ENCODE peak calls at places on chromosome 11, in seven cellular contexts. D is IMR-90, E is GM23248, N is tibial nerve, C is foreskin keratinocyte, S is PC-3, Y is fibroblast of lung. W is an unnamed sample.

GRCh38 chr11:28606930-28607329 is 498.7 kb downstream of the METTL15 start:
- DNase-seq in D (no peak), E (no peak), N (no peak), C (no peak), S (peak), Y (peak), W (no peak)

GRCh38 chr11:2752923-2753322 is 53.1 kb upstream of the KCNQ1OT1 start:
- DNase-seq in D (peak), E (no peak), N (no peak), C (no peak), S (no peak), Y (no peak), W (no peak)

GRCh38 chr11:14422052-14422813 is 63.2 kb upstream of the RRAS2 start:
- DNase-seq in D (peak), E (peak), N (peak), C (peak), S (peak), Y (peak), W (peak)

GRCh38 chr11:34162507-34162848 is 57.0 kb downstream of the NAT10 start:
- DNase-seq in D (no peak), E (no peak), N (no peak), C (no peak), S (no peak), Y (no peak), W (no peak)

GRCh38 chr11:126375726-126376125 is 20.2 kb downstream of the ST3GAL4 start:
- DNase-seq in D (peak), E (no peak), N (no peak), C (no peak), S (peak), Y (peak), W (no peak)

GRCh38 chr11:105719073-105719846 is 109.4 kb downstream of the GRIA4 start:
- DNase-seq in D (peak), E (no peak), N (no peak), C (no peak), S (peak), Y (peak), W (peak)

GRCh38 chr11:34075178-34075820 is 23.8 kb downstream of the CAPRIN1 start:
- DNase-seq in D (peak), E (peak), N (no peak), C (peak), S (peak), Y (peak), W (no peak)

GRCh38 chr11:108498046-108498815 is at the start of gene POGLUT3:
- DNase-seq in D (peak), E (peak), N (peak), C (no peak), S (peak), Y (peak), W (no peak)

GRCh38 chr11:75482931-75483469 is 42.7 kb downstream of the GDPD5 start:
- DNase-seq in D (no peak), E (no peak), N (no peak), C (no peak), S (no peak), Y (no peak), W (no peak)

GRCh38 chr11:7577226-7577882 is 63.6 kb downstream of the PPFIBP2 start:
- DNase-seq in D (no peak), E (peak), N (peak), C (no peak), S (no peak), Y (peak), W (no peak)

GRCh38 chr11:67633758-67634365 is 4.1 kb upstream of the NUDT8 start:
- DNase-seq in D (no peak), E (no peak), N (no peak), C (no peak), S (no peak), Y (no peak), W (no peak)

GRCh38 chr11:126474888-126475626 is 119.6 kb downstream of the ST3GAL4 start:
- DNase-seq in D (no peak), E (no peak), N (no peak), C (no peak), S (no peak), Y (no peak), W (no peak)

GRCh38 chr11:67680701-67681472 is 6.5 kb upstream of the ALDH3B2 start:
- DNase-seq in D (no peak), E (no peak), N (no peak), C (no peak), S (no peak), Y (no peak), W (no peak)

GRCh38 chr11:65134240-65134951 is at the start of gene SYVN1:
- DNase-seq in D (peak), E (peak), N (peak), C (no peak), S (peak), Y (peak), W (peak)

GRCh38 chr11:1825039-1825740 is 9.6 kb upstream of the SYT8 start:
- DNase-seq in D (no peak), E (no peak), N (no peak), C (no peak), S (no peak), Y (no peak), W (no peak)

GRCh38 chr11:72989727-72990126 is 152.4 kb downstream of the FCHSD2 start:
- DNase-seq in D (peak), E (peak), N (no peak), C (no peak), S (no peak), Y (no peak), W (no peak)

GRCh38 chr11:101429708-101430107 is 154.1 kb downstream of the TRPC6 start:
- DNase-seq in D (no peak), E (no peak), N (no peak), C (no peak), S (no peak), Y (no peak), W (no peak)

GRCh38 chr11:122758361-122758760 is 79.9 kb upstream of the CRTAM start:
- DNase-seq in D (no peak), E (no peak), N (no peak), C (no peak), S (no peak), Y (no peak), W (no peak)

GRCh38 chr11:2222479-2222878 is 47.9 kb downstream of the ASCL2 start:
- DNase-seq in D (no peak), E (no peak), N (peak), C (no peak), S (no peak), Y (no peak), W (no peak)

GRCh38 chr11:102111011-102111786 is 952 bp downstream of the YAP1 start:
- DNase-seq in D (peak), E (peak), N (peak), C (peak), S (peak), Y (peak), W (no peak)

GRCh38 chr11:76491644-76492043 is 46.8 kb downstream of the EMSY start:
- DNase-seq in D (no peak), E (no peak), N (no peak), C (no peak), S (peak), Y (no peak), W (no peak)

GRCh38 chr11:78708388-78708787 is 133.7 kb upstream of the NARS2 start:
- DNase-seq in D (peak), E (peak), N (no peak), C (peak), S (peak), Y (peak), W (no peak)

GRCh38 chr11:10648896-10649295 is 44.7 kb downstream of the IRAG1 start:
- DNase-seq in D (no peak), E (no peak), N (no peak), C (no peak), S (no peak), Y (no peak), W (no peak)
- H3K27ac ChIP-seq in D (no peak), E (no peak), N (no peak), C (no peak), S (no peak), Y (no peak), W (no peak)

GRCh38 chr11:4049006-4049405 is 45.6 kb upstream of the RRM1 start:
- DNase-seq in D (peak), E (no peak), N (no peak), C (no peak), S (no peak), Y (no peak), W (no peak)

GRCh38 chr11:4044971-4045646 is 49.5 kb upstream of the RRM1 start:
- DNase-seq in D (no peak), E (no peak), N (no peak), C (peak), S (no peak), Y (no peak), W (no peak)

GRCh38 chr11:4050137-4050536 is 44.5 kb upstream of the RRM1 start:
- DNase-seq in D (no peak), E (no peak), N (no peak), C (no peak), S (no peak), Y (no peak), W (no peak)

GRCh38 chr11:4048340-4048739 is 46.3 kb upstream of the RRM1 start:
- DNase-seq in D (peak), E (no peak), N (no peak), C (no peak), S (no peak), Y (peak), W (no peak)
- H3K27ac ChIP-seq in D (no peak), E (no peak), N (no peak), C (no peak), S (no peak), Y (no peak), W (no peak)

GRCh38 chr11:111633248-111633647 is 31.0 kb downstream of the SIK2 start:
- DNase-seq in D (no peak), E (no peak), N (no peak), C (no peak), S (no peak), Y (no peak), W (no peak)
- H3K27ac ChIP-seq in D (no peak), E (no peak), N (peak), C (peak), S (no peak), Y (peak), W (no peak)

DNA sequence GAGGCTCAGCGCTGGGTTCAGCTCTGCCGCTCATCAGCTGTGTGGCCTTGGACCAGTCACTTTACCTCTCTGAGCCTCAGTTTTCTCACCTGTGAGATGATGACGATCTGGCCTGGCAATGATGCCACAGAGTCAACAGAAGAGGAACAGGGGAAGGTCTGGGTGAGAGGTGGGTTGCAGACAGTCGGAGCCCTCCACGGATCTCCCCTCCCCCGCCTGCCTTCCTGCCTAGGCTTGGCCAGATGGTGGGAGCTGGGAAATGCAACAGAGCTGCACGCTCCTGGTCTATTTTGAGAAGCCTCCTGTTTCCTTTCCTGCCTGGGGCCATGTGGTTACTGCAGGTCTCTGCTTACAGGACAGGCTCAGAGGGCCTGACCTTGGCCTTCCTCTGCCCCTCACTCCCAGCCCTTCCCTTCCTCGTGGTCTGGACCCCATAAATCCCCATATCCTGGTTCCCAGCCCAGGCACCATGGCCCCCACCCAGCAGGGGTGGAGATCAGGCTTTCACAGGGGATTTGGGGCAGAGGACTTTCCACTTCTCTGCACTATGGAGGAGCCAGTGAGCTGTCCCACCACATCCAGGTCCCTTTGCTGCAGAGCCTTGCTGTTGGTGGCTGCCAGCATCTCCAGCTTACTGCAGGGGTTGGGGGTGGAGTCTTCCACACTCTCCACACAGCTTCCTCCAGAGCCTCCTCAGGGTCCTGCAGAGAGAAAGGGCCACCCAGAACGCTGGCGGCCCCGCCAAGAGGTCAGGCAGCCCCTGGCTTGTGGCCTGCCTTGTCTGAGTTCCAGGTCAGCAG is 46.9 kb downstream of the C11orf96 start:
- DNase-seq in D (no peak), E (no peak), N (peak), C (no peak), S (no peak), Y (no peak), W (no peak)
- H3K27ac ChIP-seq in D (no peak), E (no peak), N (no peak), C (no peak), S (no peak), Y (no peak), W (no peak)

GRCh38 chr11:96112192-96113099 is 188.5 kb upstream of the MTMR2 start:
- DNase-seq in D (peak), E (peak), N (no peak), C (no peak), S (no peak), Y (no peak), W (no peak)
- H3K27ac ChIP-seq in D (peak), E (peak), N (peak), C (no peak), S (no peak), Y (peak), W (peak)

GRCh38 chr11:86068138-86068861 is 584 bp downstream of the PICALM start:
- DNase-seq in D (no peak), E (peak), N (peak), C (no peak), S (peak), Y (no peak), W (no peak)

GRCh38 chr11:86070435-86071056 is 1.7 kb upstream of the PICALM start:
- DNase-seq in D (no peak), E (peak), N (no peak), C (no peak), S (no peak), Y (peak), W (no peak)

GRCh38 chr11:86069408-86070086 is 663 bp upstream of the PICALM start:
- DNase-seq in D (peak), E (peak), N (peak), C (peak), S (peak), Y (peak), W (peak)

GRCh38 chr11:86067230-86068137 is 1.4 kb downstream of the PICALM start:
- DNase-seq in D (no peak), E (peak), N (no peak), C (no peak), S (peak), Y (no peak), W (no peak)

DNA sequence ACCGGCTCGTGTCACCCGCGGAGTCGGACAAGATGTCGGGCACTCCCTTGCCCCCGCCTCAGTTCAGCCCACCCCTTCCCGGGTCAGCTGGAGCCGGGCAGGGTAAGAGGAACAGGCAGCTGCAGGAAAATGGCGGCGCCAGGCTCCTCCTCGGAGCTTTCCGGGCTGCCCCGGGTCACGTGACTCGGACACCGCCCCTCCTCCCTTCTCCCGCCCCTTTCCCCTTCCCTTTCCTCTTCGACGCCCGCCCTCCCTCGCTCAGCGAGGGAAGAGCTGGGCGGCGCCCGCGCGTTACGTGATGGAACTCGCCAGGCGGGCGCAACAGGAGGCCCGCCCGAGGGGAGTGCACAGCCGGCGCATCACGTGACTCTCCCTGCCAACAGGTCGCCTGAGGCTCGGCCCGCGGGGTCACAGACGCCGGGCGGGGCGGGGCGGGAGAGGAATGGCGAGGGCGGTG is at the start of gene PICALM:
- DNase-seq in D (peak), E (peak), N (peak), C (peak), S (peak), Y (peak), W (peak)
- H3K27ac ChIP-seq in D (peak), E (peak), N (peak), C (peak), S (peak), Y (peak), W (peak)

W was measured in AG04450.